ENCODE peak calls at places on chromosomes 11 and 22, in nine cellular contexts. B is spleen, F is astrocyte of the spinal cord, J is brain microvascular endothelial cell, W is ovary, K is AG04450, H is cardiac muscle cell, N is fibroblast of mammary gland, I is kidney epithelial cell. P is an unnamed sample.

GRCh38 chr11:124900464-124900863 is 2.8 kb upstream of the ROBO4 start:
- DNase-seq in B (no peak), F (peak), J (peak), W (peak), K (peak), H (no peak), N (peak), I (peak), P (no peak)

GRCh38 chr11:4677948-4678347 is 19.7 kb downstream of the OR51E2 start:
- DNase-seq in B (no peak), F (no peak), J (no peak), W (no peak), K (no peak), H (no peak), N (no peak), I (no peak), P (no peak)

GRCh38 chr22:20125201-20126174 is 6.1 kb upstream of the ZDHHC8 start:
- DNase-seq in B (no peak), F (no peak), J (no peak), W (no peak), K (no peak), H (no peak), N (no peak), I (no peak), P (no peak)

GRCh38 chr11:43894546-43894945 is 13.9 kb downstream of the ALKBH3 start:
- DNase-seq in B (no peak), F (no peak), J (no peak), W (no peak), K (no peak), H (no peak), N (no peak), I (no peak), P (no peak)

GRCh38 chr11:109320595-109320994 is 101.4 kb upstream of the C11orf87 start:
- DNase-seq in B (no peak), F (peak), J (peak), W (no peak), K (no peak), H (no peak), N (peak), I (peak), P (peak)

GRCh38 chr22:49555526-49555925 is 272.1 kb downstream of the BRD1 start:
- DNase-seq in B (peak), F (no peak), J (no peak), W (no peak), K (no peak), H (no peak), N (no peak), I (no peak), P (no peak)

GRCh38 chr11:77071077-77071476 is 4.3 kb downstream of the CAPN5 start:
- DNase-seq in B (no peak), F (no peak), J (no peak), W (peak), K (no peak), H (no peak), N (no peak), I (no peak), P (no peak)

GRCh38 chr22:20819471-20819870 is 39.1 kb downstream of the PI4KA start:
- DNase-seq in B (no peak), F (no peak), J (no peak), W (no peak), K (no peak), H (no peak), N (no peak), I (no peak), P (no peak)

GRCh38 chr22:22556995-22557925 is 1.8 kb downstream of the PRAME start:
- DNase-seq in B (no peak), F (no peak), J (no peak), W (no peak), K (no peak), H (no peak), N (no peak), I (no peak), P (no peak)

GRCh38 chr11:132777067-132777975 is 755.0 kb downstream of the OPCML start:
- DNase-seq in B (no peak), F (no peak), J (no peak), W (no peak), K (no peak), H (no peak), N (no peak), I (no peak), P (no peak)

GRCh38 chr11:5690736-5691135 is 1.1 kb downstream of the TRIM22 start:
- DNase-seq in B (no peak), F (peak), J (no peak), W (peak), K (no peak), H (no peak), N (peak), I (no peak), P (no peak)

GRCh38 chr11:70779433-70780245 is 381.3 kb downstream of the CTTN start:
- DNase-seq in B (no peak), F (no peak), J (no peak), W (no peak), K (no peak), H (no peak), N (no peak), I (no peak), P (no peak)

GRCh38 chr11:64385953-64386704 is 27.2 kb downstream of the RPS6KA4 start:
- DNase-seq in B (no peak), F (peak), J (peak), W (no peak), K (no peak), H (peak), N (peak), I (peak), P (no peak)

GRCh38 chr11:63680842-63681207 is 475 bp upstream of the RTN3 start:
- DNase-seq in B (no peak), F (no peak), J (no peak), W (no peak), K (no peak), H (no peak), N (peak), I (no peak), P (peak)

GRCh38 chr22:30694638-30695350 is at the start of gene OSBP2:
- DNase-seq in B (peak), F (no peak), J (no peak), W (peak), K (no peak), H (peak), N (no peak), I (no peak), P (peak)

GRCh38 chr11:120136356-120136755 is 1.6 kb downstream of the TRIM29 start:
- DNase-seq in B (no peak), F (no peak), J (no peak), W (no peak), K (no peak), H (no peak), N (no peak), I (no peak), P (no peak)

GRCh38 chr11:107259826-107260225 is 197.8 kb downstream of the CWF19L2 start:
- DNase-seq in B (no peak), F (no peak), J (no peak), W (no peak), K (no peak), H (peak), N (no peak), I (no peak), P (no peak)

GRCh38 chr11:7533199-7534029 is 19.6 kb downstream of the PPFIBP2 start:
- DNase-seq in B (no peak), F (no peak), J (no peak), W (no peak), K (no peak), H (no peak), N (no peak), I (no peak), P (no peak)

GRCh38 chr11:7532395-7532794 is 18.6 kb downstream of the PPFIBP2 start:
- DNase-seq in B (no peak), F (no peak), J (no peak), W (no peak), K (no peak), H (no peak), N (no peak), I (no peak), P (no peak)

GRCh38 chr11:7536102-7536501 is 22.3 kb downstream of the PPFIBP2 start:
- DNase-seq in B (no peak), F (no peak), J (no peak), W (no peak), K (no peak), H (peak), N (no peak), I (no peak), P (peak)

GRCh38 chr11:7531011-7531410 is 17.2 kb downstream of the PPFIBP2 start:
- DNase-seq in B (no peak), F (no peak), J (no peak), W (no peak), K (no peak), H (no peak), N (no peak), I (no peak), P (no peak)

DNA sequence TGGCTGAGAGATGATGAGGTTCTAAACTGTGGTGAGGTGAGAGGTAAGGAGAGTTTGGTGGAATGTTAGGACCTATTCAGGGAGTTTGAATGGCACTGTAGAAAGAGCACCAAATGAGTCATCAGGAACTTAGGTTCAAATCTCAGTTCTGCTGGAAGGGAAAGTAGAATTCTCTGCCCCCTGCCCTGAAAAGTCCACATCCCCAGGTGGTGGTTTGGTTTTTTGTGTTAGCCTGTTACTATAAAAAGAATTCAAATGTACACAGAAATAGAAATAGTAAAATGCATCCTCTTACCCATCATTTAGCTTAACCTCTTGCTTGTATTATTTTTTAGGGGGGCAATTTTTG is 20.2 kb downstream of the PPFIBP2 start:
- DNase-seq in B (no peak), F (no peak), J (no peak), W (no peak), K (no peak), H (no peak), N (no peak), I (no peak), P (no peak)
- TF ChIP-seq CTCF in B (no peak), F (no peak), J (no peak), W (no peak), K (no peak), H (no peak), N (no peak), I (no peak), P (no peak)

GRCh38 chr11:104690243-104690642 is 208.0 kb downstream of the CASP12 start:
- DNase-seq in B (no peak), F (no peak), J (no peak), W (no peak), K (no peak), H (no peak), N (peak), I (no peak), P (no peak)

GRCh38 chr11:104691129-104691528 is 207.1 kb downstream of the CASP12 start:
- DNase-seq in B (no peak), F (no peak), J (no peak), W (no peak), K (no peak), H (no peak), N (peak), I (no peak), P (no peak)

GRCh38 chr11:104694259-104695070 is 203.8 kb downstream of the CASP12 start:
- DNase-seq in B (no peak), F (peak), J (peak), W (no peak), K (peak), H (no peak), N (peak), I (peak), P (peak)
- H3K4me3 ChIP-seq in B (no peak), F (peak), J (no peak), W (no peak), K (no peak), H (no peak), N (no peak), I (peak), P (no peak)

DNA sequence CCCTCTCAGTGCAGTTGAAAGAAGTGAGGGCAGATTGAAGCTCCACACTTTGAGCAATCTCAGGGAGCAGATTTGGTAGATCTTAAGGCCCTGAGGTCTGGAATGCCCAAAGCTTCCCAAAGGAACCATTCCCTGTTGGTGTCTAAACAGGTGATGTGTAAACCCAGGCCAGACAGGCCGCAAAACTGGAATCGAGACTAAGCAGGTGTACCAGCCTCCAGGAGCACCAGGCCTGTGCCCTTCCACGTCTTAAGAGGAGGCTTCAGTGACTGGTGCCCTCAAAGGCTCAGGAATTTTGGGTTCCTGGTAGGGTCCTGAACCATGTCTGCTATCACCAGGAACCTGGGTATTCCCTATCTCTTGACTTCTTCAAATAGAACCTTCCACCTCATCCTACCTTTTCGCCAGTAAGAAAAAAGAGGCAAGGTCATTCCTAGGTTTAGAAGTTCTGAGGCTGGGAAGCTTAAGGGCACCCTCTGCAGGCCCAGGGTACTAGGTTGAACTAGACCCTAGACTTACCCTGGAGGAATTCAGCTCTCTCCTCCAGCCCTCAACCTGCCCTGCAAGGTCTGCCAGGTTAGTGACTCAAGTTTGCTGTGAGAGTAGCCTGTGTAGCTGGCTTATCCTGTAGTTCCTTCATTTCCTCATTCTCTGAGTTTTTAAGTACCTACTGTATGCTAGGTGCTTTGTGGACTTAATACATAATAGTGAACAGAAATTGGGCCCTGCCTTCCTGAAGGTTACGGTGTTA is 100.0 kb upstream of the NNMT start:
- DNase-seq in B (peak), F (no peak), J (no peak), W (no peak), K (no peak), H (no peak), N (peak), I (no peak), P (peak)
- TF ChIP-seq CTCF in B (no peak), F (no peak), J (peak), W (no peak), K (no peak), H (no peak), N (no peak), I (no peak), P (no peak)

GRCh38 chr11:57424137-57424801 is 2.7 kb downstream of the SLC43A3 start:
- DNase-seq in B (no peak), F (no peak), J (no peak), W (no peak), K (no peak), H (no peak), N (no peak), I (no peak), P (no peak)

GRCh38 chr11:57426439-57426753 is 525 bp downstream of the SLC43A3 start:
- DNase-seq in B (no peak), F (no peak), J (no peak), W (no peak), K (no peak), H (no peak), N (no peak), I (no peak), P (no peak)

GRCh38 chr11:57425565-57426438 is 1.1 kb downstream of the SLC43A3 start:
- DNase-seq in B (peak), F (no peak), J (no peak), W (peak), K (no peak), H (no peak), N (peak), I (no peak), P (peak)

GRCh38 chr11:57426754-57427691 is at the start of gene SLC43A3:
- DNase-seq in B (peak), F (peak), J (peak), W (peak), K (no peak), H (peak), N (peak), I (peak), P (peak)

GRCh38 chr11:57424802-57425564 is 1.9 kb downstream of the SLC43A3 start:
- DNase-seq in B (peak), F (peak), J (peak), W (peak), K (peak), H (no peak), N (peak), I (peak), P (peak)
- H3K4me3 ChIP-seq in B (peak), F (no peak), J (peak), W (no peak), K (no peak), H (no peak), N (peak), I (no peak), P (no peak)

GRCh38 chr22:36998620-36999351 is 20.5 kb downstream of the TST start:
- DNase-seq in B (no peak), F (no peak), J (no peak), W (no peak), K (no peak), H (no peak), N (peak), I (no peak), P (no peak)
- TF ChIP-seq CTCF in B (no peak), F (no peak), J (peak), W (no peak), K (no peak), H (no peak), N (peak), I (no peak), P (peak)

GRCh38 chr11:62667460-62667859 is 2.3 kb downstream of the CSKMT start:
- DNase-seq in B (no peak), F (no peak), J (no peak), W (no peak), K (no peak), H (no peak), N (no peak), I (no peak), P (no peak)
- H3K4me3 ChIP-seq in B (no peak), F (no peak), J (no peak), W (no peak), K (no peak), H (no peak), N (no peak), I (no peak), P (no peak)

DNA sequence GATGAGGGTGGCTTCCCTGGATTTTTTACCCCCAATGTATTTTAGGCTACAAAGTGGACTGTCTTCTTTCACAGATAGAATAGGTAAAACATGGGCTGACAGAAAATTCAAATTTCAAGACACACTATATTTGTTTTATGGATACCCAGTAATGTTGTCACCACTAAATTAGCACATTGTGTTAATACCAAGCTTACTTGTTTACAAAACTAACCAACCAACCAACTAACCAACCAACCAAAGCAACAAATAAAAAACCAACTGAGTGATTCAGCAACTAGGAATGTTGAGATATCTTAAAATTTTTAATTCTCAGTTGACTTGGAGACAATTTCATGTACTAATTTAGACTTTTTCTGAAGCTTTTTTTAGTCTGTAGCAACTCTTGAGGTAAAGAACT is 69.3 kb upstream of the CTSC start:
- DNase-seq in B (no peak), F (no peak), J (no peak), W (no peak), K (no peak), H (no peak), N (no peak), I (no peak), P (no peak)
- TF ChIP-seq CTCF in B (no peak), F (no peak), J (no peak), W (no peak), K (no peak), H (no peak), N (no peak), I (no peak), P (no peak)

P was measured in hepatocyte.